ENCODE peak calls at places on chromosomes 3 and 15, in nine cellular contexts. U is cardiac fibroblast, B is right lobe of liver, P is skeletal muscle cell, D is MG63, X is AG09309, Y is fibroblast of mammary gland, J is hepatocyte, F is MM.1S. K is an unnamed sample.
A peak's percentile ranks its signal among the peaks of the same experiment; 100 is the strongest.

GRCh38 chr3:27454461-27454860 is 29.7 kb downstream of the SLC4A7 start:
- DNase-seq in Y (no peak), J (no peak), P (no peak), B (no peak), D (no peak), X (no peak), U (no peak), F (no peak), K (no peak)

GRCh38 chr3:149000207-149000745 is 8.9 kb downstream of the GYG1 start:
- DNase-seq in J (no peak), X (no peak), U (peak; percentile 65), B (no peak), D (no peak), P (no peak), Y (no peak), F (peak; percentile 25), K (no peak)

GRCh38 chr3:175749981-175750380 is 890.8 kb downstream of the NAALADL2 start:
- DNase-seq in Y (no peak), U (no peak), B (no peak), D (no peak), J (no peak), F (no peak), X (no peak), P (no peak), K (no peak)

GRCh38 chr3:115713247-115713646 is 89.9 kb downstream of the GAP43 start:
- DNase-seq in B (peak; percentile 84), D (no peak), Y (no peak), F (no peak), U (peak; percentile 25), X (no peak), J (peak; percentile 35), P (peak; percentile 36), K (no peak)

GRCh38 chr3:5181479-5182141 is 5.9 kb upstream of the EDEM1 start:
- DNase-seq in P (no peak), J (no peak), B (no peak), D (no peak), U (no peak), F (peak; percentile 95), X (no peak), Y (no peak), K (no peak)

GRCh38 chr3:150765949-150766720 is 3.2 kb upstream of the SIAH2 start:
- DNase-seq in J (no peak), X (peak; percentile 11), F (peak; percentile 89), Y (peak; percentile 63), D (no peak), B (no peak), P (peak; percentile 39), U (no peak), K (no peak)

GRCh38 chr3:10783360-10784346 is 32.4 kb upstream of the SLC6A11 start:
- DNase-seq in D (no peak), J (peak; percentile 41), X (no peak), B (no peak), F (peak; percentile 48), Y (peak; percentile 40), U (peak; percentile 24), P (no peak), K (no peak)

GRCh38 chr3:188720636-188721035 is 451.1 kb upstream of the TPRG1 start:
- DNase-seq in Y (peak; percentile 80), X (no peak), F (no peak), P (no peak), U (peak; percentile 27), B (no peak), D (peak; percentile 18), J (no peak), K (peak; percentile 40)

GRCh38 chr3:139523718-139524117 is 15.8 kb downstream of the RBP1 start:
- DNase-seq in U (no peak), P (no peak), Y (no peak), D (no peak), B (no peak), F (no peak), J (no peak), X (no peak), K (no peak)

GRCh38 chr3:172751188-172751571 is 654 bp downstream of the ECT2 start:
- DNase-seq in D (peak; percentile 15), J (peak; percentile 15), P (no peak), F (peak; percentile 67), B (no peak), Y (peak; percentile 25), U (peak; percentile 29), X (no peak), K (no peak)

GRCh38 chr3:136938334-136938733 is 19.4 kb upstream of the IL20RB start:
- DNase-seq in P (no peak), J (no peak), X (no peak), U (peak; percentile 69), B (no peak), Y (peak; percentile 70), D (no peak), F (no peak), K (no peak)

GRCh38 chr3:152436707-152437615 is 168.2 kb downstream of the MBNL1 start:
- DNase-seq in B (no peak), P (no peak), U (no peak), D (no peak), X (no peak), F (no peak), J (no peak), Y (peak; percentile 28), K (no peak)

GRCh38 chr15:42736178-42736792 is 643 bp downstream of the CDAN1 start:
- DNase-seq in F (peak; percentile 19), U (peak; percentile 21), D (no peak), P (no peak), X (no peak), B (no peak), Y (peak; percentile 8), J (peak; percentile 59), K (no peak)

GRCh38 chr3:190694335-190695001 is 168.0 kb downstream of the GMNC start:
- DNase-seq in J (no peak), B (no peak), D (no peak), U (no peak), P (no peak), X (no peak), F (no peak), Y (no peak), K (no peak)

GRCh38 chr3:196967412-196968232 is 1.0 kb downstream of the PIGZ start:
- DNase-seq in U (no peak), F (no peak), J (no peak), Y (no peak), P (no peak), D (no peak), X (no peak), B (no peak), K (no peak)
- H3K4me3 ChIP-seq in U (peak overlapping the region; percentile 58), F (peak overlapping the region; percentile 74), J (no peak overlapping the region), Y (peak overlapping the region; percentile 58), P (peak overlapping the region; percentile 69), D (peak overlapping the region; percentile 58), X (peak overlapping the region; percentile 79), B (peak overlapping the region; percentile 90), K (peak overlapping the region; percentile 71)

GRCh38 chr3:44477312-44478030 is at the start of gene ZNF445:
- DNase-seq in X (peak; percentile 29), D (peak; percentile 76), Y (peak; percentile 72), P (peak; percentile 45), B (peak; percentile 88), U (peak; percentile 86), F (peak; percentile 81), J (peak; percentile 92), K (no peak)

GRCh38 chr3:44476181-44476599 is 1.3 kb downstream of the ZNF445 start:
- DNase-seq in X (no peak), J (no peak), F (no peak), D (no peak), Y (peak; percentile 39), U (peak; percentile 54), P (no peak), B (no peak), K (no peak)

GRCh38 chr3:44476963-44477311 is 533 bp downstream of the ZNF445 start:
- DNase-seq in Y (no peak), U (no peak), P (no peak), J (no peak), B (no peak), X (no peak), D (no peak), F (no peak), K (no peak)

GRCh38 chr3:44478606-44479094 is 1.2 kb upstream of the ZNF445 start:
- DNase-seq in J (no peak), B (no peak), F (no peak), Y (no peak), P (no peak), X (no peak), D (no peak), U (no peak), K (no peak)

DNA sequence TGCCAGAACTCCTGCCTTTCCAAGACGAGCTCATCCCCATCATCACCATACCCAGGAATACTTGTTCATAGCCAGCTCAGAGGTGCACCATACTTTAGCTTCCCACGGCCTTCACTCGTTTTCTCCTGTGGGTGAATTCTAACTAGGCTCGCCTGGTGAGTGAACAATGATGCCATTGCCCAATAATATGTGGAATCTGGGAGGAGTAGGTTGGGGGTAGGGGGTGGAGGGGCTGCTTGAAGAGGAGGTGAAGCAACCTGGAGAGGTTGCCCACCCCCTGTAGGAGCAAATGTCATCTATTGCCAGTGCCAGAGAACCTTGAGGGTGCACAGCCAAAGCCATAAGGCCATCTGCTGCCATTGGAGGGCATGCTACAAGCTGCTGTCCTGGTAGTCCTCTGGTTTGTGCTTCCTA is 592 bp upstream of the ZNF445 start:
- DNase-seq in D (no peak), U (no peak), J (no peak), Y (no peak), F (no peak), P (no peak), B (no peak), X (no peak), K (no peak)
- H3K4me3 ChIP-seq in D (peak overlapping the region; percentile 72), U (peak overlapping the region; percentile 51), J (peak overlapping the region; percentile 73), Y (peak overlapping the region; percentile 66), F (peak overlapping the region; percentile 62), P (peak overlapping the region; percentile 61), B (peak overlapping the region; percentile 77), X (peak overlapping the region; percentile 60), K (peak overlapping the region; percentile 76)

DNA sequence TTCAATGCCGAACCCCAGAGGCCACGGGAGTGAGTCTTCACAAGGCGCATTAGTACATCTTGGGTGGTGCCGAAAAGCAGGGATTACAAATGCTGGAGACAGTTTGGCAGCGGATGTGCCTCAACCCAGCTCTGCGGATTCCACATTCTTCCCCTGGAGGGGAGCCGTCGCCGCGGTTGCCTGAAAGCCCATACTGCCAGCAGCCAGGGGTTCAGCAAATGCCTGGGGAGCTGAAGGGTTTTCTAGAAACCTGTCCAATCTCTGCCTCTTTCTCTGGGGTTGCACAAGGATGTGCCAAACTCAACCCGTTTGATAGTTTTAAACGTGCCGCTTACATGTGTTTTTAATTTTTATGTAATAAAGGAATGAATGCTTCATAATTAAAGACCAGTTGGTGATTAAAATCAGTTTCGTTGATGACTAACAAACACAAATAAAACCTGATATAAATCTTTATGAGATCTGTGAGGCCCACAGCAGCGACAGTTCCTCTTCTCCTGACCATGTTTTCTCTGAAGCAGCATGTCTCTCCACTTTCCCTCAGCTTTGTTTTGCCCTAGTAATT is 74.6 kb upstream of the LEKR1 start:
- DNase-seq in U (peak; percentile 86), X (peak; percentile 98), J (peak; percentile 53), F (no peak), B (no peak), D (peak; percentile 97), P (peak; percentile 81), Y (peak; percentile 94), K (no peak)
- H3K4me3 ChIP-seq in U (no peak overlapping the region), X (peak overlapping the region; percentile 21), J (no peak overlapping the region), F (no peak overlapping the region), B (no peak overlapping the region), D (peak overlapping the region; percentile 15), P (no peak overlapping the region), Y (peak overlapping the region; percentile 17), K (no peak overlapping the region)

DNA sequence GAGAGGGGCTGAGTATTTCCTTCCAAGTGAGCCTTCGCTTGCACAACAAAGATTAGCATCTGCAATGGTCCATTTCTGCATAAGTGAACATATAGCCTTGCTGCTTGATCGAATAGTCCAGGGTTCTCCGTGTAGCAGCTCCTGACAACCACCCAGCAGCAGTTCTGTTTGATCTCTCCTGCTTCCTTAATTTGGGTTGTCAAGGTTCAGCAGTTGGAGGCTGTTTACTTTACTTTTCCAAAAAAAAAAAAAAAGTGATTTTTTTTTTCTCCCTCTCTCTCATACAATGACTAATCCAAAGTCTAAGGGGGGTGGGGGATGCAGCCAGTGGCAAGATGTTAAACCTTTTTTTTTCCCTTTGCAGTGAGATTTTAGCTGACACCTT is 3.6 kb downstream of the FOXP1 start:
- DNase-seq in F (no peak), P (no peak), Y (no peak), U (peak; percentile 13), X (no peak), J (peak; percentile 42), D (peak; percentile 44), B (no peak), K (no peak)
- H3K4me3 ChIP-seq in F (no peak overlapping the region), P (peak overlapping the region; percentile 82), Y (peak overlapping the region; percentile 8), U (no peak overlapping the region), X (peak overlapping the region; percentile 15), J (peak overlapping the region; percentile 86), D (peak overlapping the region; percentile 69), B (no peak overlapping the region), K (no peak overlapping the region)